ENCODE peak calls at places on chromosomes 7 and 10, in ten cellular contexts. V is lower lobe of right lung; M is fibroblast of lung; E is A549; N is prostate gland; W is CD4-positive, alpha-beta T cell; O is HCT116; S is SJCRH30; Q is CD4-positive, alpha-beta memory T cell; K is lung. L is an unnamed sample. For H3K9me3, the result is how much of the 10 kb centered on the place peaks cover.

GRCh38 chr10:6583447-6583846 is 3.4 kb upstream of the PRKCQ start:
- DNase-seq in S (no peak), E (no peak), N (no peak), M (no peak), Q (peak), V (no peak), K (no peak), W (peak), O (no peak), L (no peak)

GRCh38 chr7:3922175-3922635 is 621.2 kb downstream of the SDK1 start:
- DNase-seq in W (no peak), O (peak), S (peak), K (no peak), V (no peak), N (peak), Q (no peak), E (peak), M (peak), L (no peak)

GRCh38 chr7:155191901-155192478 is 105.7 kb upstream of the INSIG1 start:
- DNase-seq in O (no peak), Q (no peak), K (no peak), M (no peak), N (no peak), V (no peak), E (no peak), W (no peak), S (no peak), L (no peak)

GRCh38 chr10:122492006-122492405 is 30.7 kb downstream of the HTRA1 start:
- DNase-seq in Q (no peak), O (no peak), N (no peak), V (peak), E (no peak), K (no peak), W (no peak), M (no peak), S (no peak), L (no peak)

GRCh38 chr7:116802784-116803183 is 59.6 kb upstream of the CAPZA2 start:
- DNase-seq in Q (peak), O (peak), W (no peak), V (no peak), E (peak), K (no peak), M (peak), S (peak), N (no peak), L (no peak)

GRCh38 chr7:116394106-116394505 is 105.4 kb upstream of the CAV2 start:
- DNase-seq in V (no peak), N (no peak), M (no peak), E (no peak), O (no peak), W (no peak), S (no peak), K (no peak), Q (no peak), L (no peak)

GRCh38 chr7:129143724-129144094 is 798 bp upstream of the TSPAN33 start:
- DNase-seq in V (no peak), N (no peak), S (no peak), Q (no peak), W (no peak), E (no peak), O (no peak), K (no peak), M (no peak), L (no peak)

GRCh38 chr7:116734736-116735135 is 62.7 kb downstream of the MET start:
- DNase-seq in E (no peak), W (no peak), O (no peak), V (no peak), Q (no peak), M (no peak), S (peak), K (no peak), N (no peak), L (no peak)

GRCh38 chr7:130920122-130920521 is 186.1 kb upstream of the KLF14 start:
- DNase-seq in S (peak), O (no peak), W (no peak), V (no peak), E (no peak), N (no peak), Q (no peak), K (no peak), M (no peak), L (no peak)

GRCh38 chr10:53222806-53223205 is 450.2 kb upstream of the MBL2 start:
- DNase-seq in S (no peak), Q (no peak), M (no peak), W (no peak), V (no peak), O (no peak), E (no peak), N (no peak), K (no peak), L (no peak)

GRCh38 chr10:67506757-67507091 is 189.3 kb downstream of the CTNNA3 start:
- DNase-seq in S (no peak), W (no peak), M (no peak), Q (no peak), O (no peak), K (no peak), V (no peak), E (no peak), N (no peak), L (no peak)

GRCh38 chr10:119104653-119105024 is 726 bp downstream of the DENND10 start:
- DNase-seq in W (no peak), Q (no peak), V (peak), S (peak), K (no peak), E (no peak), O (no peak), M (peak), N (no peak), L (no peak)

GRCh38 chr7:683526-684205 is 42.8 kb upstream of the DNAAF5 start:
- DNase-seq in Q (no peak), N (no peak), O (no peak), K (no peak), E (no peak), V (no peak), M (no peak), S (no peak), W (no peak), L (no peak)

GRCh38 chr7:676972-677385 is 49.5 kb upstream of the DNAAF5 start:
- DNase-seq in V (no peak), K (no peak), S (no peak), N (no peak), M (no peak), W (no peak), E (no peak), O (no peak), Q (no peak), L (no peak)

GRCh38 chr7:681551-682307 is 44.8 kb upstream of the DNAAF5 start:
- DNase-seq in M (no peak), N (no peak), E (no peak), K (no peak), S (no peak), Q (no peak), W (no peak), V (no peak), O (no peak), L (no peak)

GRCh38 chr7:682810-683209 is 43.7 kb upstream of the DNAAF5 start:
- DNase-seq in Q (no peak), S (no peak), K (no peak), W (no peak), O (no peak), V (no peak), N (no peak), E (no peak), M (no peak), L (no peak)

DNA sequence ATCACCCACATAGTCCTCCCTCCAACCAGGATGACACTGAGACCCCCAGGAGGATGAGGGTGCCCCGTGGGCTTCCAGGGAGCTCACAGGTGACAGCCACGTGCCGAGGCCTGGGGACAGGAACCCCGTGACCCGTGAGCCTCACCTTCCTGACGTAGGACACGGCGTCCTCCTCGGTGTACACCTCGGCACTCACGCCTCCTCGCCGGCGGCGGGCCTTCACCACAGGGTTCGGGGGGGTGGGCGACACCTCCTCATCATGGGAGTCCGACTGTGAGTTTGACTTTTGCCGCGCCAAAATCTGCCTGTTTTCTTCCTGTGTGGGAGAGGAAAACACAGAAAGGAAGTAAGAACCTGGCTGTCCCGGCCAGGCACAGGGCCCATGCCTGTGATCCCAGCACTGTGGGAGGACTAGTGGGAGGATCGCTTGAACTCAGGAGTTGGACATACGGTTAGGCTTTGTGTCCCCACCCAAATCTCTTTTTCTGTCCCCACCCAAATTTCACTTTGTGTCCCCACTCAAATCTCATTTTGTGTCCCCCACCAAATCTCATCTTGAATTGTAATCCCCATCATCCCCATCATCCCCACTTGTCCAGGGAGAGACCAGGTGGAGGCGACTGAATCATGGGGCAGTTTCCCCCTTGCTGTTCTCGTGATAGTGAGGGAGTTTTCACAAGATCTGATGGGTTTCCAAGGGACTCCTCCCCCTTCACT is 45.9 kb upstream of the DNAAF5 start:
- DNase-seq in K (no peak), S (no peak), E (no peak), V (no peak), Q (no peak), W (no peak), O (no peak), N (no peak), M (no peak), L (no peak)
- H3K9me3 ChIP-seq in K (under half), S (under half), E (under half), V (under half), Q (under half), W (under half), O (under half), N (under half), M (under half), L (under half)

DNA sequence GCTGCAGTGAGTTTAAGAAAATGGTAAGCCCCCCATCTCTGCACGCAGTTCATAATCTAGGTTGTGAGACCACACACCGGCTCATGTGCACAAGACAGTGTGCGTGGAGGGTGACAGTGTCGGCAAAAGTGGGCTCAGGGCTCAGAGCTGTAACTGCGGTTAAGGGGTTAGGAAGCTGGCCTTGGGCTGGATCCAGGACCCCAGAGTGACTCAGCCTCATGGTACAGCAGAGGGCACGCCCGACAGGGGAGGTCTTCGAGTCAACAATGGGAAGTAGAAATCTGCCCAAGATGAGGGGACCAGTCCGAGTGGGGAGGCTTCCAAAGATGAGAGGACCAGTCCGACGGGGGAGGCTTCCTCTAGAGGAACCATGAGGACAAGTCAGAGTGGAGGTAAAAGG is 437.7 kb downstream of the DNAJB6 start:
- DNase-seq in V (no peak), W (no peak), S (no peak), N (no peak), K (no peak), E (no peak), Q (no peak), M (no peak), O (no peak), L (no peak)
- H3K9me3 ChIP-seq in V (under half), W (under half), S (under half), N (under half), K (under half), E (under half), Q (under half), M (under half), O (under half), L (under half)

GRCh38 chr7:53485354-53485753 is 449.9 kb downstream of the POM121L12 start:
- DNase-seq in W (no peak), N (no peak), M (no peak), S (peak), O (no peak), K (no peak), V (no peak), E (no peak), Q (no peak), L (no peak)
- H3K9me3 ChIP-seq in W (under half), N (under half), M (under half), S (under half), O (under half), K (under half), V (under half), E (under half), Q (under half), L (under half)

DNA sequence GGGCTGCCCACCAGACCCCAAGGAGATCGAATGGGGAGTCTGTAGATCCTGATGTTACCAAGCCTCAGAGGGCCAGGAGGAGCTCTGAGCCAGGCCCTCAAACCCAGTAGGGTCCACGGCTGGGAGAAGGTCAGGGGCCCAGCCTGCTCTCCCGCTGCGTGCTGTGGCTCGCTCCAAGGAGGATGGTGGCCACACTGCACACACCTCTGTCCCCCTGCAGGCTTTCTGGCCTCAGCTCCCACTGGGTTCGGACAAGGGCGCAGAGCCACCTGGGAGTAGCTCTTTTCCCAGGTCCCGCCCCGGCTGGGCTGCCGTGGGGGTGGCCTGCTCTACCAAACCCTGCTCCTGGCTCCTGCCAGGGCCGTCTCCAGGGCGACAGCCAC is 175.8 kb downstream of the ZNF248 start:
- DNase-seq in O (no peak), K (no peak), Q (no peak), S (no peak), E (no peak), W (no peak), M (no peak), N (no peak), V (no peak), L (no peak)
- H3K9me3 ChIP-seq in O (under half), K (under half), Q (under half), S (under half), E (under half), W (under half), M (under half), N (under half), V (under half), L (under half)

GRCh38 chr7:157540020-157540419 is 203.2 kb downstream of the DNAJB6 start:
- DNase-seq in M (no peak), E (no peak), N (no peak), W (no peak), O (no peak), S (no peak), V (peak), Q (no peak), K (no peak), L (no peak)

GRCh38 chr7:157539521-157539920 is 202.7 kb downstream of the DNAJB6 start:
- DNase-seq in W (no peak), N (no peak), V (peak), O (no peak), K (no peak), Q (no peak), S (no peak), E (no peak), M (no peak), L (no peak)

GRCh38 chr7:157541295-157541608 is 204.4 kb downstream of the DNAJB6 start:
- DNase-seq in W (no peak), S (no peak), K (no peak), O (no peak), N (no peak), V (no peak), Q (no peak), E (no peak), M (no peak), L (no peak)

GRCh38 chr7:157541796-157542668 is 205.2 kb downstream of the DNAJB6 start:
- DNase-seq in K (no peak), N (no peak), V (peak), Q (no peak), E (no peak), O (no peak), S (no peak), M (no peak), W (no peak), L (no peak)

DNA sequence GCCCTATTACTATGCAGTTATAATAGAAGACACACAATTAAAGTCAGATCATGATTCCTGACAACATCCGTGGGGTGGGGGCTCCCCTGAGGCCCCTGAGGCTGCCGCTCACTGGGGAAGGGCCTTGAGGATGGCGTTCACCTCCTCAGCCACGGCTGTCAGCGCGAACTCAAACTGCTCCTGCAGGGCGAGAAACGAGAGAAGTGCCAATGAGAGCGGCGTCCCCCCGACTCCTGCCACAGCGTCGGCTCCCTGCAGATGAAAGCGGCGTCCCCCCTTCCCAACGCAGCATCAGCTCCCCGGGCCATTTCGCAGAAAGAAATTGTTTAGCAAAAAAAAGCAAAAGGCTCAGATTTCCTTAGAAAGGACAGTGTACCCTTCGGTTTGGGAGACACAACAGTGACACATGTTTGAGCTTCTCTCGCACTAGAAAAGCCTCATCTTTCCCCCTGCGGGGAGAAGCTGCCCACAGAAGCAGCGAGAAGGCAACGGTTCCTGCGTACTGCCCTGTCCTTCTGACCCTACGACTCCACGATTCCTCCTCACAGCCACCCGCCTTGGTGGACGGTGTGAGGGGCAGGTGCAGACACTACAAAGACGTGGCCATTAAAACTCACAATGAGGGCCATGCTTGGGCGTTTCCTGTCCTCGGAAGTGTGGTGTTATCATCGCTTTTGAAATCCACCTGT is 203.9 kb downstream of the DNAJB6 start:
- DNase-seq in S (no peak), Q (no peak), K (no peak), O (no peak), E (no peak), N (no peak), M (no peak), W (no peak), V (peak), L (no peak)
- H3K9me3 ChIP-seq in S (under half), Q (under half), K (under half), O (under half), E (under half), N (under half), M (under half), W (under half), V (under half), L (under half)

GRCh38 chr10:77946084-77946483 is 19.5 kb upstream of the DLG5 start:
- DNase-seq in E (no peak), K (no peak), S (peak), N (no peak), M (peak), O (no peak), Q (no peak), W (no peak), V (no peak), L (no peak)

GRCh38 chr10:77943086-77943901 is 16.7 kb upstream of the DLG5 start:
- DNase-seq in M (peak), O (peak), Q (no peak), V (no peak), N (peak), K (no peak), W (no peak), S (peak), E (peak), L (no peak)

GRCh38 chr10:77949167-77949566 is 22.6 kb upstream of the DLG5 start:
- DNase-seq in N (peak), K (no peak), E (peak), V (no peak), S (peak), Q (no peak), M (peak), O (peak), W (no peak), L (no peak)
- H3K9me3 ChIP-seq in N (under half), K (under half), E (under half), V (under half), S (under half), Q (under half), M (under half), O (under half), W (under half), L (under half)

DNA sequence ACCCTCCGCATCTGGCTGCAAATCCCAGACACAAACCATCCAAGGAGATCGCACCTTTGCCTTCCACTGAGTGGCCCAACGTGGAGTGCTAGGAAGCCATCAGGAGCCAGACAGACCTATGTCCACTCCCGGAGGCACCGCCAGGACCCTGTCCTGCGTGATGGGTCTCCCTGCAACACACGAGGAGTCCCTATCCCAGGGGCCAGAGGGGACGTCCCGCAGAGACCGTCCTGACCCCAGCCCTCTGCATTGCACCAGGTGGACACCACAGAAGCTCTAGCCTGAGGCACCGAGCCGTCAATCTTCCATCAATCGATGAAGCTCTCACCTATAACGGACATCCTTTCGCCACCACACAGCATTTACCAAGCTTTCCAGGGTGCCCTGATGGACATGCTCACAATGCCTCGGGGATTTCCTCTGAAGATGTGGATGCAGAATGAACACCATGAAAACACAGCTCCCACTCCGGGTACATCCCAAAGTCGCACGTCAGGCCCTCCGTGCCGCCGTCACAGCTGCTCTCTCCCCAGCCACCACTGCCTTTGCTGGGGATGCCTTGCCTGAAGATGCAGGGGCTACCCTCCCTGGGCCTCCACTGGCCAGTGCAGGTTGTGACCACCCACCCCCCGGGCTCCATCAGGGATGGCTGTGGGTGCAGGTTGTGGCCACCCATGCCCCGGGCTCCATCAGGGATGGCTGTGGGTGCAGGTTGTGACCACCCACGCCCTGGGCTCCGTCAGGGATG is 54.1 kb downstream of the PTPRN2 start:
- DNase-seq in V (no peak), N (no peak), S (no peak), Q (no peak), W (no peak), E (no peak), O (no peak), M (no peak), K (no peak), L (no peak)
- H3K9me3 ChIP-seq in V (under half), N (under half), S (under half), Q (under half), W (under half), E (under half), O (under half), M (under half), K (under half), L (under half)

DNA sequence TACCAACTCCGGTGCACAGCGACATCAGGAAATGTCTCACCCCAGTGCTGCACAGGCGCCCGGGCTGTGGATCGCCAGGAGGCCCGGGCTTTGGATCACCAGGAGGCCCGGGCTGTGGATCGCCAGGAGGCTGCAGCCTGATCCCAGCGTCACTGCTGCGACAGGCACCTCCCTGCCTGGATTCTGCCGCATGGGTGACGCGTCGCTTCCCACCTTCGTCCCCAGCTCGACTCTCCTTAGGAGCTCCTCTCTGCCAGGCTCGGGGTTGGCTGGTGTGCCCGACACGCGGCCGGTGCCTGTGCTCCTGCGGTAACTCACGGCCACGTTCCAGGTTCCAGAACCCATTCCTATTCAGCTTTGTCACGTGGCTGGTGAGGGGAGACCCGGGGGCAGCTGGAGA is 257.5 kb downstream of the DNAJB6 start:
- DNase-seq in V (no peak), S (no peak), W (no peak), Q (no peak), K (no peak), O (no peak), M (no peak), E (no peak), N (no peak), L (no peak)
- H3K9me3 ChIP-seq in V (under half), S (under half), W (under half), Q (under half), K (under half), O (under half), M (under half), E (under half), N (under half), L (under half)